ENCODE peak calls at places on chromosomes 6 and 20, in eight cellular contexts. N, V, S, U, Z, T, L and M are unnamed samples.

GRCh38 chr20:20734475-20734948 is 22.1 kb upstream of the RALGAPA2 start:
- DNase-seq in N (no peak), V (no peak), S (no peak), U (no peak), Z (no peak), T (peak), L (no peak), M (no peak)

GRCh38 chr6:52376763-52377162 is 14.8 kb downstream of the PAQR8 start:
- DNase-seq in N (no peak), V (no peak), S (no peak), U (no peak), Z (no peak), T (no peak), L (no peak), M (no peak)

GRCh38 chr6:69732640-69733039 is 64.2 kb downstream of the LMBRD1 start:
- DNase-seq in N (no peak), V (no peak), S (no peak), U (no peak), Z (no peak), T (peak), L (no peak), M (no peak)

GRCh38 chr20:22700387-22700786 is 116.0 kb upstream of the FOXA2 start:
- DNase-seq in N (no peak), V (no peak), S (no peak), U (no peak), Z (no peak), T (no peak), L (no peak), M (no peak)

GRCh38 chr20:20536240-20536933 is 168.5 kb downstream of the INSM1 start:
- DNase-seq in N (no peak), V (no peak), S (no peak), U (no peak), Z (no peak), T (no peak), L (no peak), M (no peak)

GRCh38 chr20:49447946-49448809 is 34.3 kb downstream of the KCNB1 start:
- DNase-seq in N (no peak), V (no peak), S (no peak), U (no peak), Z (peak), T (no peak), L (peak), M (peak)

GRCh38 chr6:43506171-43506570 is 4.0 kb downstream of the LRRC73 start:
- DNase-seq in N (no peak), V (no peak), S (no peak), U (no peak), Z (no peak), T (no peak), L (no peak), M (no peak)

GRCh38 chr6:142301421-142302391 is at the start of gene ADGRG6:
- DNase-seq in N (peak), V (peak), S (peak), U (peak), Z (no peak), T (no peak), L (peak), M (no peak)

GRCh38 chr6:80605165-80605989 is 498.9 kb downstream of the BCKDHB start:
- DNase-seq in N (peak), V (peak), S (no peak), U (no peak), Z (no peak), T (peak), L (no peak), M (no peak)

GRCh38 chr6:162153120-162153519 is 574.4 kb downstream of the PRKN start:
- DNase-seq in N (no peak), V (no peak), S (no peak), U (no peak), Z (no peak), T (no peak), L (no peak), M (no peak)

GRCh38 chr6:118500130-118501015 is 47.7 kb upstream of the PLN start:
- DNase-seq in N (no peak), V (no peak), S (no peak), U (no peak), Z (no peak), T (no peak), L (no peak), M (no peak)

GRCh38 chr6:148340586-148341297 is 1.9 kb upstream of the SASH1 start:
- DNase-seq in N (no peak), V (no peak), S (no peak), U (no peak), Z (no peak), T (no peak), L (no peak), M (no peak)

GRCh38 chr6:125154184-125155135 is 887 bp downstream of the TPD52L1 start:
- DNase-seq in N (peak), V (peak), S (peak), U (peak), Z (no peak), T (no peak), L (peak), M (peak)

GRCh38 chr20:1122388-1123315 is 4.2 kb downstream of the PSMF1 start:
- DNase-seq in N (no peak), V (peak), S (no peak), U (peak), Z (peak), T (peak), L (peak), M (peak)

GRCh38 chr6:137811121-137811911 is 55.7 kb upstream of the TNFAIP3 start:
- DNase-seq in N (peak), V (peak), S (peak), U (peak), Z (no peak), T (peak), L (peak), M (peak)

GRCh38 chr6:19153270-19153980 is 683.7 kb upstream of the ID4 start:
- DNase-seq in N (no peak), V (no peak), S (no peak), U (no peak), Z (no peak), T (no peak), L (peak), M (no peak)

GRCh38 chr6:111517965-111518364 is 34.9 kb upstream of the REV3L start:
- DNase-seq in N (no peak), V (peak), S (no peak), U (no peak), Z (no peak), T (no peak), L (no peak), M (no peak)

GRCh38 chr6:96286503-96286902 is 235.1 kb upstream of the UFL1 start:
- DNase-seq in N (no peak), V (no peak), S (no peak), U (no peak), Z (no peak), T (no peak), L (no peak), M (no peak)

GRCh38 chr6:3913077-3913957 is 64.1 kb downstream of the FAM50B start:
- DNase-seq in N (peak), V (peak), S (no peak), U (peak), Z (peak), T (no peak), L (peak), M (peak)

GRCh38 chr6:168735268-168735949 is 294.4 kb downstream of the SMOC2 start:
- DNase-seq in N (no peak), V (no peak), S (no peak), U (no peak), Z (no peak), T (no peak), L (no peak), M (no peak)

GRCh38 chr6:5671604-5672559 is 334.8 kb downstream of the NRN1 start:
- DNase-seq in N (no peak), V (peak), S (no peak), U (no peak), Z (no peak), T (no peak), L (no peak), M (no peak)

GRCh38 chr20:36808317-36809257 is 35.0 kb upstream of the DSN1 start:
- DNase-seq in N (peak), V (peak), S (peak), U (no peak), Z (peak), T (peak), L (peak), M (no peak)

GRCh38 chr6:107560657-107561056 is 70.7 kb downstream of the SOBP start:
- DNase-seq in N (no peak), V (no peak), S (no peak), U (no peak), Z (no peak), T (no peak), L (no peak), M (no peak)

GRCh38 chr6:135936606-135937005 is 85.1 kb downstream of the PDE7B start:
- DNase-seq in N (no peak), V (peak), S (no peak), U (no peak), Z (no peak), T (no peak), L (no peak), M (no peak)

GRCh38 chr6:73413102-73413501 is 18.5 kb downstream of the DDX43 start:
- DNase-seq in N (no peak), V (no peak), S (no peak), U (no peak), Z (no peak), T (no peak), L (no peak), M (no peak)

GRCh38 chr6:159723259-159723658 is 4.0 kb upstream of the WTAP start:
- DNase-seq in N (no peak), V (no peak), S (no peak), U (no peak), Z (no peak), T (no peak), L (no peak), M (no peak)

GRCh38 chr20:37758332-37758731 is 64.5 kb downstream of the CTNNBL1 start:
- DNase-seq in N (no peak), V (peak), S (no peak), U (no peak), Z (no peak), T (peak), L (no peak), M (no peak)

GRCh38 chr6:113907107-113907506 is 50.0 kb downstream of the MARCKS start:
- DNase-seq in N (no peak), V (no peak), S (no peak), U (no peak), Z (no peak), T (no peak), L (no peak), M (no peak)

GRCh38 chr20:2387180-2387577 is 6.5 kb downstream of the TGM6 start:
- DNase-seq in N (peak), V (peak), S (peak), U (no peak), Z (no peak), T (peak), L (no peak), M (no peak)

GRCh38 chr6:21732731-21733130 is 139.2 kb downstream of the SOX4 start:
- DNase-seq in N (no peak), V (no peak), S (no peak), U (no peak), Z (no peak), T (no peak), L (no peak), M (no peak)

GRCh38 chr20:49395183-49395582 is 87.3 kb downstream of the KCNB1 start:
- DNase-seq in N (no peak), V (no peak), S (no peak), U (peak), Z (peak), T (no peak), L (no peak), M (peak)

GRCh38 chr6:108730556-108731228 is 117.5 kb upstream of the ARMC2 start:
- DNase-seq in N (no peak), V (no peak), S (no peak), U (no peak), Z (no peak), T (no peak), L (no peak), M (no peak)

GRCh38 chr6:111691345-111692225 is 85.9 kb upstream of the TRAF3IP2 start:
- DNase-seq in N (no peak), V (no peak), S (no peak), U (peak), Z (no peak), T (no peak), L (no peak), M (peak)

GRCh38 chr6:21653323-21653722 is 59.8 kb downstream of the SOX4 start:
- DNase-seq in N (no peak), V (no peak), S (no peak), U (no peak), Z (no peak), T (no peak), L (no peak), M (no peak)

DNA sequence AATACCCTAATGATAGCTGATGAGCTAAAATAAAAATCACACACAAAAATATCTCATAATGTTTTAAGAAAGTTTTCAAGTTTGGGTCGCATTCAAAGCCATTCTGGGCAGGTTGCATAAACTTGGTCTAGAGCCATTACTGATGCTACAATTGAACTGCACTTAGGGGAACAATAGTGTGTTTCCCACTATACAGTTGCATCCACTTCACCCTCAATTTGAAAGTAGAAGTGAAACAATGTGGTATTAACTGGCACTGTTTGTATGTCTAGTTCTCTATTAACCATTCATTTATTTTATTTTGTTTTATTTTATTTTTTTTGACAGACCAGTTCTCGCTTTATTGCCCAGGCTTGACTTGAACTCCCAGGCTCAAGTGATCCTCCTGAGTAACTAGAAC is 23.0 kb upstream of the STK38 start:
- DNase-seq in N (no peak), V (no peak), S (no peak), U (no peak), Z (no peak), T (no peak), L (no peak), M (no peak)
- TF ChIP-seq POLR2A in N (no peak), V (no peak), S (no peak), U (no peak), Z (no peak), T (no peak), L (no peak), M (no peak)

DNA sequence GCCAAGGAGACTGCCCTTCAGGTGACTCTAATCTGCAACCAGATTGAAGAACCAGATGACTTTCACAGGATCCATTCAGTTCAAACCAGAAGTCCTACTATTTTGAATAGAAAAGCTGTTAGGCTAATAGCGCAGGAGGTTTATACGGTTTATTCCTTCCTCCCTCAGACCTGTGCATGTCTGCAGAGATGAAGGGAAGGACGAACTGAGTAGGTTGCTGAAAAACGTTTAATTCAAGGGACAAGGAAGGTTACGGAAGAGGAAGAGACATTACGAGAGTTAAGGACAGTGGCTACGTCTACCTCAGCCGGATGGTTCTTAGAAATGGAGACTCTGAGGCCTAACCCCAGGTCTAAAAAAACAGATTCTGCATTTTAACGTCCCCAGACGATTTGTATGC is 978 bp downstream of the AURKA start:
- DNase-seq in N (no peak), V (no peak), S (no peak), U (no peak), Z (no peak), T (peak), L (no peak), M (no peak)
- TF ChIP-seq POLR2A in N (no peak), V (no peak), S (no peak), U (no peak), Z (no peak), T (no peak), L (no peak), M (no peak)

DNA sequence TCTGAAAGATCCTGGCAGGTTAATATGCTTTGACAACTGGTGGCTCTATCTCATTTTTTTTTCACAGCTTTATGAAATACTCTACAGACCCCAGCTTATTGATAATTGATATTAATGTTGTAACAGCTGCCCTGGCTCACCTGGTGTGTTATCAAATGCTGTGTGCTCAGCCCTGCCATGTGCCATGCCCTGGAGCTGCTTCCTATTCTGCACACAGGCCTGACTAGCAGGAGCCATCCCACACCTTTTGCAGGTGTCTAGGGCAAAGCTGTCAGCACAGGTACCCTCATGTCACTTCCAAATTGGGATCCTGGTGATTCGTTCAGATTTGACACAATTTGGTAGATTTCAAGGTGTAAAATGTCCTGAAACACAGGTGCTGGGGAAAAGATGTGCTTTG is 254.6 kb upstream of the MAN1A1 start:
- DNase-seq in N (no peak), V (no peak), S (no peak), U (no peak), Z (no peak), T (no peak), L (no peak), M (no peak)
- TF ChIP-seq POLR2A in N (no peak), V (no peak), S (no peak), U (no peak), Z (no peak), T (no peak), L (no peak), M (no peak)

GRCh38 chr20:62887147-62887859 is 25.7 kb upstream of the TCFL5 start:
- DNase-seq in N (no peak), V (no peak), S (no peak), U (peak), Z (no peak), T (no peak), L (peak), M (no peak)

GRCh38 chr20:62884556-62884955 is 22.9 kb upstream of the TCFL5 start:
- DNase-seq in N (no peak), V (no peak), S (no peak), U (no peak), Z (no peak), T (no peak), L (no peak), M (no peak)

GRCh38 chr20:62886709-62887058 is 25.1 kb upstream of the TCFL5 start:
- DNase-seq in N (no peak), V (no peak), S (no peak), U (no peak), Z (no peak), T (no peak), L (no peak), M (no peak)

GRCh38 chr20:62885046-62885445 is 23.4 kb upstream of the TCFL5 start:
- DNase-seq in N (no peak), V (no peak), S (no peak), U (no peak), Z (no peak), T (no peak), L (no peak), M (no peak)

DNA sequence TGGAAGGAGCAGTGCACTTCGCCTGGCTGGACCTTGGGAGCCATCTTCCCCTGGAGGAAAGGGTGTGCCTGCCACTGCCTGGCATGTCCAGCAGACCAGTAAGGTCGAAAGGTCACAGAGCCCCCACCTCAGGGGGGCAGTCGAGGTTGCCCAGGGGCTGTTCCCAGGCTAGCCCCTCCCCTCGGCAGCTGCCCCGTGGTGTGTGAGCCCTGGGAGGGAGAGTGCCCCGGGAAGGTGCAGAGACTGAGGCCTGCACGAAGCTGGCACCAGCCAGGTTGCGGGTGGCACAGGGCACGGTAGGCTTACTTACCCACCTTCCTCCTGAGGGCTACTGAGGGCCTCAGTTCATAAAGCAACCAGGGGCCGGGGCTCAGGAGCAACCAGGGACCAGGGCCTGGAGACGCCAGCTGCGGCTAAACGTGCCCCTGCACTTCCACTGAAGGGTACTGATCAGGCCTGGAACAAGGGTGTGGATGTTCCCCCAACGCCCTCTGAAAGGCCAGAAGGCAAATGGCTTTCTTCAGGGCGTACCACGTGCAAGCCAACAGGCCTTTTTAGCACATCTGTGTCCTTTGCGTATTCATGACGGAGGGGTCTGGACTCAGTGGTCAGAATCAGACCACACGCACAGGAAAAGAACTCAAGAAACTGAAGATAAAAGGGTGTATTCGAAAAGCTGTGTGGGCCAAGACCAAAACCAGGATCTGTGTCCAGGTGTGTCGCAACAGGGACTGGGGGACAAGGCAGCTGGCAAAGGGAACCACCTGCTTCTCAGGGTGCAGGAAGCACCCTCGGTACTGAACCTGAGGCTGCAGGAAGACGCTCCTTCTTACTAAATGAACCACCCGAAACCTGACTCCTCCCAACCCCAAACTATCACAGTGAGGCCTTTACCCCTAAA is 24.4 kb upstream of the TCFL5 start:
- DNase-seq in N (no peak), V (no peak), S (no peak), U (no peak), Z (no peak), T (no peak), L (no peak), M (no peak)
- TF ChIP-seq POLR2A in N (no peak), V (no peak), S (no peak), U (no peak), Z (no peak), T (no peak), L (no peak), M (no peak)